ENCODE peak calls at places on chromosomes 16 and 17, in ten cellular contexts. G is activated CD8-positive, alpha-beta memory T cell treated with anti-CD3 and anti-CD28 coated beads, Interleukin-2, amount 50 U/mL, for 4 hours; X is GM13977; P is T-helper 1 cell; E is fibroblast of the aortic adventitia; L is A549; I is bronchial epithelial cell; J is stimulated activated CD4-positive, alpha-beta T cell treated with anti-CD3 and anti-CD28 coated beads, Interleukin-4, amount 100 ng/mL, for 1 hour; O is sciatic nerve; A is T-helper 2 cell. W is an unnamed sample.

GRCh38 chr16:60929-61878 is 7.6 kb downstream of the SNRNP25 start:
- DNase-seq in G (no peak), X (no peak), P (no peak), E (no peak), L (no peak), I (no peak), J (no peak), O (peak), A (no peak), W (no peak)

GRCh38 chr17:68377771-68378201 is 79.5 kb downstream of the WIPI1 start:
- DNase-seq in G (no peak), X (no peak), P (no peak), E (no peak), L (no peak), I (no peak), J (no peak), O (no peak), A (no peak), W (no peak)

GRCh38 chr17:76623271-76624146 is 20.0 kb downstream of the ST6GALNAC1 start:
- DNase-seq in G (peak), X (peak), P (peak), E (peak), L (peak), I (peak), J (peak), O (peak), A (peak), W (peak)

GRCh38 chr17:50469671-50470305 is 1.1 kb upstream of the CHAD start:
- DNase-seq in G (no peak), X (no peak), P (no peak), E (no peak), L (no peak), I (no peak), J (no peak), O (no peak), A (no peak), W (no peak)

GRCh38 chr16:50386139-50386538 is 17.4 kb upstream of the BRD7 start:
- DNase-seq in G (no peak), X (no peak), P (no peak), E (no peak), L (no peak), I (no peak), J (no peak), O (no peak), A (no peak), W (no peak)

GRCh38 chr16:55567382-55567781 is 898 bp downstream of the CAPNS2 start:
- DNase-seq in G (no peak), X (no peak), P (no peak), E (peak), L (no peak), I (peak), J (no peak), O (no peak), A (no peak), W (no peak)

GRCh38 chr17:28325221-28325620 is 6.2 kb downstream of the TMEM97 start:
- DNase-seq in G (no peak), X (no peak), P (no peak), E (no peak), L (no peak), I (no peak), J (no peak), O (no peak), A (no peak), W (no peak)

GRCh38 chr16:10817963-10818941 is at the start of gene TVP23A:
- DNase-seq in G (no peak), X (no peak), P (no peak), E (peak), L (no peak), I (no peak), J (no peak), O (no peak), A (no peak), W (no peak)

GRCh38 chr16:65884018-65884417 is 482.5 kb upstream of the CDH5 start:
- DNase-seq in G (no peak), X (no peak), P (no peak), E (no peak), L (no peak), I (peak), J (no peak), O (no peak), A (no peak), W (no peak)

GRCh38 chr17:55394357-55395021 is 27.1 kb downstream of the MMD start:
- DNase-seq in G (no peak), X (no peak), P (no peak), E (no peak), L (no peak), I (no peak), J (no peak), O (no peak), A (no peak), W (no peak)

GRCh38 chr16:29316673-29317237 is 89.8 kb downstream of the NPIPB11 start:
- DNase-seq in G (no peak), X (no peak), P (no peak), E (no peak), L (no peak), I (no peak), J (no peak), O (no peak), A (no peak), W (no peak)

GRCh38 chr17:47239663-47240374 is 13.8 kb upstream of the ITGB3 start:
- DNase-seq in G (no peak), X (no peak), P (no peak), E (peak), L (peak), I (peak), J (no peak), O (peak), A (no peak), W (peak)

GRCh38 chr17:56754523-56755208 is 79.1 kb downstream of the C17orf67 start:
- DNase-seq in G (no peak), X (no peak), P (no peak), E (no peak), L (peak), I (no peak), J (no peak), O (no peak), A (no peak), W (no peak)

GRCh38 chr16:24035127-24035842 is 199.5 kb downstream of the PRKCB start:
- DNase-seq in G (peak), X (peak), P (no peak), E (no peak), L (no peak), I (no peak), J (no peak), O (no peak), A (no peak), W (no peak)

GRCh38 chr16:29024280-29024679 is 39.4 kb downstream of the LAT start:
- DNase-seq in G (no peak), X (no peak), P (no peak), E (no peak), L (no peak), I (no peak), J (no peak), O (no peak), A (no peak), W (no peak)

GRCh38 chr17:73091770-73092517 is 544 bp downstream of the SLC39A11 start:
- DNase-seq in G (no peak), X (no peak), P (no peak), E (peak), L (peak), I (peak), J (no peak), O (peak), A (no peak), W (no peak)

GRCh38 chr17:50722746-50723145 is 3.3 kb downstream of the LUC7L3 start:
- DNase-seq in G (no peak), X (no peak), P (no peak), E (no peak), L (no peak), I (no peak), J (no peak), O (no peak), A (no peak), W (no peak)

GRCh38 chr17:81404557-81405165 is 9.4 kb downstream of the BAHCC1 start:
- DNase-seq in G (no peak), X (no peak), P (no peak), E (no peak), L (no peak), I (no peak), J (no peak), O (no peak), A (no peak), W (no peak)

GRCh38 chr17:81609541-81610353 is 27.2 kb downstream of the NPLOC4 start:
- DNase-seq in G (no peak), X (no peak), P (no peak), E (no peak), L (no peak), I (no peak), J (no peak), O (no peak), A (no peak), W (no peak)

GRCh38 chr17:76428511-76428910 is 24.4 kb downstream of the UBE2O start:
- DNase-seq in G (no peak), X (no peak), P (no peak), E (peak), L (no peak), I (no peak), J (no peak), O (no peak), A (no peak), W (no peak)

GRCh38 chr16:65249768-65250167 is 127.9 kb upstream of the CDH11 start:
- DNase-seq in G (no peak), X (no peak), P (no peak), E (peak), L (no peak), I (no peak), J (no peak), O (peak), A (no peak), W (no peak)